ENCODE peak calls at places on chromosomes 5 and 9, in seven cellular contexts. E is H1, H is HCT116, C is K562, T is GM12878, F is HepG2, V is SK-N-SH. I is an unnamed sample.

GRCh38 chr5:9596256-9596655 is 33.9 kb downstream of the TAS2R1 start:
- DNase-seq in T (no peak), F (no peak), V (no peak), C (no peak), E (no peak), H (no peak), I (no peak)

GRCh38 chr9:19940808-19941207 is 152.0 kb upstream of the SLC24A2 start:
- DNase-seq in T (no peak), F (no peak), H (no peak), E (no peak), V (peak), C (no peak), I (no peak)

GRCh38 chr9:123353041-123353440 is 3.0 kb upstream of the CRB2 start:
- DNase-seq in F (no peak), V (no peak), C (no peak), H (no peak), T (no peak), E (no peak), I (no peak)

GRCh38 chr9:135490980-135491444 is 9.5 kb upstream of the MRPS2 start:
- DNase-seq in C (no peak), E (no peak), F (peak), H (no peak), V (no peak), T (no peak), I (peak)

GRCh38 chr9:108550111-108550510 is 305.7 kb downstream of the ACTL7B start:
- DNase-seq in C (no peak), F (no peak), T (no peak), V (no peak), H (no peak), E (no peak), I (no peak)

GRCh38 chr9:137761032-137761431 is 116.5 kb upstream of the CACNA1B start:
- DNase-seq in E (no peak), T (peak), V (no peak), C (no peak), F (no peak), H (no peak), I (no peak)

GRCh38 chr5:17316973-17317459 is 99.6 kb downstream of the BASP1 start:
- DNase-seq in E (no peak), V (no peak), F (no peak), C (no peak), H (no peak), T (peak), I (no peak)

GRCh38 chr9:86405926-86406325 is 51.7 kb upstream of the TUT7 start:
- DNase-seq in V (no peak), F (peak), T (no peak), H (peak), C (no peak), E (no peak), I (no peak)

GRCh38 chr5:92641031-92641962 is 939.7 kb downstream of the NR2F1-AS1 start:
- DNase-seq in C (no peak), V (peak), T (no peak), F (peak), H (peak), E (no peak), I (peak)

GRCh38 chr5:131252824-131253171 is 11.1 kb upstream of the CDC42SE2 start:
- DNase-seq in F (no peak), H (no peak), T (peak), C (no peak), E (no peak), V (no peak), I (no peak)

GRCh38 chr5:55915783-55916182 is 64.6 kb downstream of the IL31RA start:
- DNase-seq in V (no peak), E (no peak), T (no peak), F (no peak), H (no peak), C (no peak), I (no peak)

GRCh38 chr9:89821081-89821480 is 216.3 kb downstream of the GADD45G start:
- DNase-seq in T (no peak), H (no peak), F (no peak), V (no peak), C (no peak), E (no peak), I (peak)

GRCh38 chr9:71004196-71004595 is 117.2 kb downstream of the TRPM3 start:
- DNase-seq in H (no peak), V (no peak), F (no peak), T (no peak), C (no peak), E (no peak), I (peak)

GRCh38 chr9:117979914-117980313 is 275.7 kb downstream of the TLR4 start:
- DNase-seq in F (no peak), V (no peak), E (no peak), H (no peak), T (no peak), C (no peak), I (no peak)

GRCh38 chr9:21155501-21155900 is 11.0 kb downstream of the IFNA21 start:
- DNase-seq in F (no peak), C (no peak), V (no peak), E (no peak), H (no peak), T (no peak), I (no peak)

GRCh38 chr5:138725153-138725884 is 27.9 kb upstream of the CTNNA1 start:
- DNase-seq in V (peak), H (peak), F (peak), C (peak), E (peak), T (no peak), I (peak)

GRCh38 chr5:168600409-168600808 is 21.2 kb upstream of the PANK3 start:
- DNase-seq in E (no peak), T (no peak), V (peak), C (no peak), H (no peak), F (peak), I (peak)

GRCh38 chr9:27861887-27862286 is 288.6 kb upstream of the C9orf72 start:
- DNase-seq in H (no peak), E (no peak), V (no peak), C (no peak), F (no peak), T (no peak), I (no peak)

GRCh38 chr5:74243634-74244033 is 396.9 kb downstream of the ENC1 start:
- DNase-seq in C (no peak), E (no peak), V (no peak), H (no peak), T (no peak), F (no peak), I (no peak)

GRCh38 chr5:142428773-142429473 is 104.1 kb upstream of the SPRY4 start:
- DNase-seq in C (no peak), V (no peak), E (no peak), H (no peak), F (no peak), T (no peak), I (no peak)

GRCh38 chr9:111743275-111743674 is 51.5 kb downstream of the SHOC1 start:
- DNase-seq in T (no peak), C (no peak), E (no peak), V (no peak), F (peak), H (peak), I (no peak)

GRCh38 chr9:6538666-6539071 is 106.9 kb downstream of the GLDC start:
- DNase-seq in F (no peak), E (no peak), C (no peak), H (no peak), V (no peak), T (no peak), I (no peak)

GRCh38 chr5:33032161-33033085 is 321.3 kb downstream of the NPR3 start:
- DNase-seq in T (no peak), F (no peak), H (no peak), C (no peak), V (no peak), E (no peak), I (no peak)

GRCh38 chr5:152556779-152557178 is 151.7 kb upstream of the NMUR2 start:
- DNase-seq in F (no peak), T (no peak), E (no peak), V (no peak), C (no peak), H (no peak), I (no peak)

GRCh38 chr5:152560508-152561137 is 155.5 kb upstream of the NMUR2 start:
- DNase-seq in E (peak), V (peak), C (peak), H (peak), T (no peak), F (peak), I (peak)
- TF ChIP-seq JUND in E (no peak), V (no peak), C (no peak), H (no peak), T (no peak), F (no peak), I (no peak)

GRCh38 chr9:136526625-136527066 is 19.2 kb downstream of the NOTCH1 start:
- DNase-seq in T (no peak), F (no peak), H (no peak), E (no peak), C (no peak), V (no peak), I (no peak)

GRCh38 chr9:136529516-136530471 is 16.1 kb downstream of the NOTCH1 start:
- DNase-seq in T (no peak), F (no peak), E (no peak), C (no peak), V (no peak), H (no peak), I (no peak)

GRCh38 chr9:136527131-136527530 is 18.7 kb downstream of the NOTCH1 start:
- DNase-seq in C (no peak), T (no peak), H (no peak), V (no peak), E (no peak), F (no peak), I (no peak)

GRCh38 chr9:136528716-136529341 is 17.0 kb downstream of the NOTCH1 start:
- DNase-seq in C (no peak), F (no peak), T (no peak), V (no peak), E (no peak), H (no peak), I (no peak)

GRCh38 chr9:136527721-136528710 is 17.8 kb downstream of the NOTCH1 start:
- DNase-seq in E (no peak), C (peak), H (no peak), V (peak), T (no peak), F (no peak), I (peak)
- TF ChIP-seq JUND in E (no peak), C (no peak), H (no peak), V (no peak), T (no peak), F (no peak), I (no peak)

GRCh38 chr5:65203746-65204145 is 278.0 kb downstream of the ADAMTS6 start:
- DNase-seq in E (no peak), T (no peak), H (no peak), F (no peak), V (no peak), C (no peak), I (no peak)
- TF ChIP-seq JUND in E (no peak), T (no peak), H (no peak), F (no peak), V (peak), C (no peak), I (no peak)

DNA sequence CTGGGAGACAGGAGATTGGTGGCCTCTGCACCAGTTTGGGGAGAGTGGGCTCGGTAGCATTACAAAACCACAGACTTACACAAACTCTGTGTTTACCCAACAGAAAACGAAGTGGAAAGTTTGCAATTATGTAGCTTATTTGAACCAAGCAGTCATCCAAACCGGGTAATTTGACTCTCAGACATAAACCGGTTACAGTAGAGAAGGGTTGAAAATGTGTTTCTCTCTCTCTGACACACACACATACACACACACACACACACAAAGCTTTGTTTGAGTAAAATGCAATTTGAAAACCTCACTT is 97.1 kb upstream of the ZNF608 start:
- DNase-seq in H (no peak), E (no peak), V (no peak), F (no peak), C (no peak), T (no peak), I (no peak)
- TF ChIP-seq JUND in H (no peak), E (no peak), V (no peak), F (no peak), C (no peak), T (no peak), I (no peak)

DNA sequence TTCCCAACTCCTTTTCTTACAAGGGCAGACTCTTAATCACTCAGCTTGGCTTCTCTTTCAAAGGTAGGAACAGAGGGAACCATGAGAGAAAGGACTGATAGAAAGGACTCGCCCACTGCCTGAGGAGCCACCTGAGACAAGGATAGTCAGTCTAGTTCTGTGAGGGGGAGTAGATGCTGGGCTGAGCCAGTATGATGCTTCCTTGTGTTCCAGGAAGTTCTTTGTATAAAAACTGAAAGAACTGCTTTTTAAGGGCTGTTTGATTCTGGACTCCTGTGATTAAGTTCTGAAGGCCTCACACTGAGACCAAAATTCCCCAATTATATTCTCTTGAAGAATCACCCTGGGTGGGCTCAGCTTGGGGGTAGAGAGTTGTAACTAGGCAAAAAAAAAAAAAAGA is 51.1 kb upstream of the DPYSL3 start:
- DNase-seq in C (no peak), H (no peak), E (no peak), V (no peak), F (no peak), T (no peak), I (no peak)
- TF ChIP-seq JUND in C (no peak), H (no peak), E (no peak), V (no peak), F (no peak), T (no peak), I (no peak)

DNA sequence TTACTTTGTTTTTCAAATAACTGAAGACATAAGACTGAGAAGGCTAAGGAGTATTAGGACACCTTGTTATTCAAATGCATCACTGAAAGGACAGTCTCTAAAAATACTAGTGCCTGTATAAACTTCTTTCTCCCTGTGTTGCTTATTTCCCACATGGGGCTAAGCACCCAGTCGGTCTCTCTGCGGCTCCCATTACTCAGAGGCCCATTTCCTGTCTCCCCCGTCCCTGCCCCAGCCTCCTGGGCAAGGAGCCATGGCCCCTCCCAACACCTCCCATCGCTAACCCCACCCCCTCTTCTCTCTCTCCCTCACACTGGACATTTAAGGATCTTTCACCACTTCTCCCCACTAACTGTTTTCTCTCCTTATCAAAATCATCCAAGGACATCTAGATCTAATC is 81.9 kb downstream of the EBF1 start:
- DNase-seq in T (no peak), F (no peak), E (peak), H (no peak), V (peak), C (peak), I (no peak)
- TF ChIP-seq JUND in T (no peak), F (no peak), E (no peak), H (no peak), V (no peak), C (no peak), I (no peak)

DNA sequence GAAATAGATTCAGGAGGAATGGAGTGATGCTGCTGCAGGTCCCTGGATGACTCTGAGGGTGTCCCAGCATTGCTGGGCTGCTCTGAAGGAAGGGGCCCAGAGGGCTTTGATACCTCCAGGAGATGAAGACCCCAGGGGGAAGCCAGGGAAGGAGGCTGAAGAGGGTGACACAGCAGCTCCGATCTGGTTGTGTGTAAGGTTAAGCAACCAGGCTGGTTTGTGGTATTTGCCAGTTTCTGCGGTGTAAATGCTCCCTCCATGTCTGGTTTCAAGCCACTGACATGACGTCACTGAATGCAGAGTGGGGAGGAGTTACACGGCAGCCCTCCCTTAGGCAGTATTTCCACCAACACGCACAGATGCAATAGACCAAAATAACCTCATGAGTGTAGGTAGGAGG is 40.0 kb upstream of the ORM1 start:
- DNase-seq in V (peak), H (no peak), T (no peak), E (no peak), C (no peak), F (no peak), I (no peak)
- TF ChIP-seq JUND in V (no peak), H (no peak), T (no peak), E (no peak), C (no peak), F (no peak), I (no peak)

GRCh38 chr5:135034963-135035677 is 1.1 kb upstream of the PITX1 start:
- DNase-seq in C (peak), V (no peak), E (no peak), T (no peak), F (no peak), H (no peak), I (no peak)

GRCh38 chr5:135033026-135033861 is 784 bp downstream of the PITX1 start:
- DNase-seq in H (no peak), F (peak), C (peak), V (peak), T (no peak), E (no peak), I (peak)

GRCh38 chr5:135033866-135034185 is 202 bp downstream of the PITX1 start:
- DNase-seq in C (no peak), T (no peak), E (no peak), H (no peak), F (no peak), V (no peak), I (no peak)

GRCh38 chr5:135035678-135036030 is 1.6 kb upstream of the PITX1 start:
- DNase-seq in F (no peak), C (no peak), H (no peak), V (no peak), E (no peak), T (no peak), I (no peak)

DNA sequence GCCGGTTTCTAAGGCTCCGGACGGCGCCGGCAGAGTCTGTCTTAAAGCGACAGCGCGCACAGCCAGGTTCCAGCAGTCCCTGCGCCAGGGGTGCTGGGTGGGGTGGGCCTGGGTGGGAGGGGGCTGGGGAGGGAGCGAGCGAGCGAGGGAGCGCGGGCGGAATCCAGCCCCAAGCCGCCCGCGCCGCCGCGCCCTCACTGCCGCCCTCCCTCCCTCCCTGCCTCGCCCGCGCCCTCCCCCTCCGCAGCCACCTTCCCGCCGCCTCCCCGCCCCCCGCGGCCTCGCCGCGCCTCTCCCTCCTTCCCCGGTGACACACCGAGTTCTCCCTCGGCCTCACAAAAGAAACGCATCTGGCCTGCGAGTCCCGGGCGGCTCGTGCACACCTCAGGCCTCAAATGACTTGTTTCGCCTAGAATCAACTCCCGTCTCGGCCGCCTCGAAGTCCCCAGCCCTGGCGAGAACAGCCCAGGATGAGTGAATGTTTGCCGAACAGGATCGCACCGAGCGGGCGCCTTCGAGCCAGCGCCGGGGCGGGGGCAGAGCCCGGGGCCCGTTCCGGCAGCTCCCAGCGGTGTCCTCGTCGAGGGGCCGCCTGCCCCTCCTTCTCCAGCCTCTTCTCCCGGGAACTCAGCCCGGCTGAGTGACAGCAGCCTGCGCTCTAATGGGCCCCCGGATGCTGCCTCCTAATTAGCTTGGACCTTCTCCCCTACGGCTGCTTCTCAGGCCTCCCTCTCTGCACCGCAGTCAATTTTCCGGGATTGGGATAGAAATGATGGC is at the start of gene PITX1:
- DNase-seq in T (no peak), H (peak), E (no peak), C (peak), V (peak), F (peak), I (peak)
- TF ChIP-seq JUND in T (no peak), H (no peak), E (no peak), C (peak), V (no peak), F (no peak), I (no peak)